ENCODE peak calls at places on chromosome 5, in seven cellular contexts. G, A, D, K, P, F and C are unnamed samples.

GRCh38 chr5:20601678-20602100 is 613.7 kb upstream of the CDH18 start:
- DNase-seq in A (no peak), K (no peak), D (peak), G (no peak), F (no peak), P (peak), C (no peak)

GRCh38 chr5:16600397-16600796 is 16.4 kb downstream of the RETREG1 start:
- DNase-seq in K (no peak), A (peak), G (no peak), D (no peak), F (no peak), P (peak), C (peak)

GRCh38 chr5:168401226-168401625 is 85.0 kb upstream of the RARS1 start:
- DNase-seq in G (no peak), A (no peak), P (no peak), D (no peak), K (no peak), F (no peak), C (no peak)

GRCh38 chr5:113205807-113206206 is 229.0 kb downstream of the TSSK1B start:
- DNase-seq in K (no peak), F (no peak), D (peak), A (no peak), P (no peak), G (peak), C (no peak)

GRCh38 chr5:76801159-76801802 is 17.5 kb upstream of the F2RL1 start:
- DNase-seq in K (no peak), A (no peak), P (peak), G (peak), F (no peak), D (peak), C (no peak)

GRCh38 chr5:122173484-122174191 is 44.3 kb downstream of the ZNF474 start:
- DNase-seq in F (no peak), K (no peak), A (no peak), D (no peak), G (no peak), P (no peak), C (no peak)

GRCh38 chr5:122776143-122776542 is 1.3 kb downstream of the SNX2 start:
- DNase-seq in K (no peak), G (no peak), A (no peak), F (no peak), P (no peak), D (no peak), C (no peak)

GRCh38 chr5:107593009-107593408 is 77.7 kb downstream of the EFNA5 start:
- DNase-seq in G (no peak), P (no peak), A (no peak), D (no peak), F (no peak), K (no peak), C (peak)

GRCh38 chr5:61678966-61679365 is 346.9 kb downstream of the ZSWIM6 start:
- DNase-seq in G (peak), D (peak), K (no peak), P (no peak), F (no peak), A (no peak), C (no peak)

GRCh38 chr5:76678056-76678455 is 37.9 kb upstream of the F2R start:
- DNase-seq in G (no peak), P (no peak), D (no peak), F (no peak), A (no peak), K (no peak), C (no peak)

GRCh38 chr5:53512539-53512938 is 32.1 kb downstream of the FST start:
- DNase-seq in K (no peak), D (no peak), G (no peak), P (no peak), F (no peak), A (no peak), C (no peak)

GRCh38 chr5:38642194-38642987 is 85.9 kb upstream of the LIFR start:
- DNase-seq in G (no peak), P (no peak), D (no peak), A (no peak), F (no peak), K (no peak), C (peak)

GRCh38 chr5:173057062-173057924 is 1.1 kb downstream of the CREBRF start:
- DNase-seq in G (peak), K (peak), P (peak), D (peak), F (peak), A (peak), C (peak)

GRCh38 chr5:154254886-154255285 is 64.4 kb downstream of the GALNT10 start:
- DNase-seq in P (no peak), F (no peak), K (no peak), D (no peak), G (no peak), A (no peak), C (no peak)

GRCh38 chr5:59169101-59169767 is 586.4 kb downstream of the RAB3C start:
- DNase-seq in K (no peak), G (no peak), A (no peak), F (no peak), P (no peak), D (no peak), C (no peak)

GRCh38 chr5:169641253-169641652 is 4.2 kb downstream of the DOCK2 start:
- DNase-seq in G (no peak), F (no peak), P (no peak), D (no peak), A (no peak), K (no peak), C (no peak)

GRCh38 chr5:89728750-89729149 is 680.8 kb downstream of the CETN3 start:
- DNase-seq in K (no peak), G (no peak), A (no peak), F (no peak), P (peak), D (no peak), C (no peak)

GRCh38 chr5:54651482-54652076 is 134.0 kb downstream of the SNX18 start:
- DNase-seq in G (no peak), P (peak), K (no peak), D (no peak), F (no peak), A (peak), C (peak)

GRCh38 chr5:89267764-89268163 is 384.8 kb upstream of the MEF2C start:
- DNase-seq in F (no peak), K (no peak), P (no peak), A (no peak), D (no peak), G (no peak), C (no peak)

GRCh38 chr5:17918373-17919104 is 284.3 kb downstream of the TAF11L14 start:
- DNase-seq in K (no peak), D (peak), G (no peak), A (no peak), P (peak), F (no peak), C (no peak)

GRCh38 chr5:152623951-152624350 is 218.9 kb upstream of the NMUR2 start:
- DNase-seq in D (no peak), A (no peak), G (no peak), P (no peak), F (no peak), K (no peak), C (no peak)

GRCh38 chr5:115343855-115344254 is 47.4 kb upstream of the CCDC112 start:
- DNase-seq in D (peak), G (no peak), A (no peak), K (no peak), P (peak), F (no peak), C (no peak)

GRCh38 chr5:65840071-65840470 is 86.3 kb upstream of the ERBIN start:
- DNase-seq in K (no peak), D (no peak), G (no peak), A (no peak), P (no peak), F (no peak), C (no peak)

GRCh38 chr5:118653926-118654325 is 334.4 kb downstream of the DTWD2 start:
- DNase-seq in A (no peak), D (no peak), K (no peak), G (no peak), P (no peak), F (no peak), C (no peak)

GRCh38 chr5:14908195-14908594 is 36.6 kb upstream of the ANKH start:
- DNase-seq in F (no peak), A (no peak), P (no peak), D (peak), K (no peak), G (no peak), C (no peak)

DNA sequence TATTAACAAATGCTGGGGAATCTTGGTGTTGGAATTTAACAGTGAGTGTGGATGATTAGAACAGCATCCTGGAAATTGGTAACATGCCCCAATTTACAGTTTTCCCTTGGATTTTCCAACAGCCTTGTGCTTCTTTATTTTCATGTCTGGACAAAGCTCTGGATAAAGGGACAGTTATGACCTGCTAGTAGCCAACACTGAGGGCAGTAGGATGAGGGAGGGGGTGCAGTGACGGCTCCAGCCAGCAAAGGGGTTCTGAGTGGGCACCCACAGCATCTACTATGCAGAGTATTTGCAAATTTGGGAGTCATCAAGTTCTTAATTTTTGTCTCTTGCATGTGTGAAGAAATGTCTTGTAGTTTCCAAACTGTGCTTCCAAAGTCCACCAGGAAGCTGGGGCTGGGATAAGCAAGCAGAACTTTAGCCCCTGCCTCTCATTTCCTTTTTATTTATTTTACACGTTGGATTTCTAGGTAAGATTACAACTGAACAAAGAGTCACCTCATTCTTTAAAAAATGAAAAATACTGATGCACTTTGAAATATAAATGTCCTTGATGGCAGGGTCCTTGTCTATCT is 63.0 kb upstream of the SELENOP start:
- DNase-seq in K (no peak), A (no peak), P (no peak), D (no peak), G (no peak), F (no peak), C (no peak)
- H3K27ac ChIP-seq in K (no peak), A (no peak), P (no peak), D (no peak), G (no peak), F (no peak), C (no peak)

DNA sequence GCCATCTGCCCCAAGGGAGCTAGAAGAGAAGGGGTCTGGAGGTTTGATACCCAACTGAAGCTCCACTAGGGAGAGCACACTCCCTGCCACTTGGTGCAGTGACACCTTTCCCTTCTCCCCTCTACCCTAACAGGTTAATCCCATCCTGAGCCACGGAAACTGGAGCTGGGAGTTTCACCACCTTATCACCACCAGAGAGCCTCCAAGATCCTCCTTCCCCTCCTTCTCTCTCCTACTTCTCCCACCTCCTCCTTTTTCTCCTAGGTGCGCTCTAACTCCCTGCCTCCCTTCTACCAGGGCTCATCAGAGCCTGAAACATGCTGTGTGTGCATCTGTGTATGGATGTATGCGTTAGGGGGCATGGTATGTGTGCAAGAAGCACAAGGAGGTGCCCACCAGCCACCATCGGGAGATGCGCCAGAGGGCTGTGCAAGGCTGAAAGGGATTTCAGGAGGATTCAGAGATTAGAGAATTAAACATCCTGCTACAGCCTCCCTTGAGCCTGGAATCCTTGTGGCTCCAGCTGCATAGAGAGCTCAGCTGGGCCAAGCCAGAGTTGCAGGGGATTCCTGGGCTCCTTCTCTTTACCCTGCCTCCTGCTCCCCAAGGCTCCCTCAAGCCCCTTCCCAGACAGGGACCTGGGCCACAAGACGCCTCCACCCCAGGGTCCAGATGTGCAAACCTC is 89.8 kb downstream of the PCDH1 start:
- DNase-seq in G (no peak), A (no peak), K (no peak), F (no peak), D (no peak), P (no peak), C (no peak)
- H3K27ac ChIP-seq in G (no peak), A (no peak), K (no peak), F (no peak), D (no peak), P (no peak), C (no peak)

DNA sequence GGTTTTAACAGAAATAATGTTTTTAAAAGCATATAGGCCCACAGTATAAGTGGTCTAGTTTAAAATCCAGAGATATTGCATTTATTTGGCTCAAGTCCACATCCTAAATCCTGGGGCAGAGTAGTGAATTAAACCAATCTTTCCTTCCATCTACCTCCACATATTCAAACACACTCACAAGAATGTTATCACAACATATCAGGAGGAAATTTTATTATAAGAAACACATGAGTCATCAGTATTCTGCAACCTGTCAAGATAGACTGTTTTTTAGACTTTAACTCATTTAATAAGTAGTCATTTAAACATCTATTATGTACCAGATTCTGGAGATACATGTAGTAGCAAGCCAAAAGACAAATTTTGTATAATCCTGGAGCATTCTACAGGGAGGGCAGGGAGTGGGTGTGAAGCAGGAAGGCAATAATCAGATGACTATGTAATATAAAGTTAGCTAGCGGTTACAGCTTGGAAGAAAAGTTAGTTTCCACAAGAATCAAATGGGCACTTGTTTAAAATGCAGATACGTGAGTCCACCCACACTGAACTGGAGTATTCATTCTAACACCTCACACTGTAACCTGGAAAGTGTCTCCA is 187.3 kb upstream of the PIK3R1 start:
- DNase-seq in D (no peak), G (no peak), K (no peak), P (no peak), F (no peak), A (no peak), C (no peak)
- H3K27ac ChIP-seq in D (no peak), G (no peak), K (no peak), P (no peak), F (no peak), A (no peak), C (peak)

GRCh38 chr5:139743804-139744203 is 51.8 kb upstream of the PSD2 start:
- DNase-seq in K (no peak), A (no peak), G (no peak), D (no peak), F (no peak), P (no peak), C (no peak)
- H3K27ac ChIP-seq in K (no peak), A (no peak), G (no peak), D (no peak), F (no peak), P (no peak), C (no peak)

GRCh38 chr5:80747922-80748321 is 93.1 kb upstream of the DHFR start:
- DNase-seq in A (no peak), G (no peak), F (no peak), K (no peak), P (no peak), D (no peak), C (no peak)
- H3K27ac ChIP-seq in A (no peak), G (no peak), F (no peak), K (no peak), P (no peak), D (no peak), C (no peak)

DNA sequence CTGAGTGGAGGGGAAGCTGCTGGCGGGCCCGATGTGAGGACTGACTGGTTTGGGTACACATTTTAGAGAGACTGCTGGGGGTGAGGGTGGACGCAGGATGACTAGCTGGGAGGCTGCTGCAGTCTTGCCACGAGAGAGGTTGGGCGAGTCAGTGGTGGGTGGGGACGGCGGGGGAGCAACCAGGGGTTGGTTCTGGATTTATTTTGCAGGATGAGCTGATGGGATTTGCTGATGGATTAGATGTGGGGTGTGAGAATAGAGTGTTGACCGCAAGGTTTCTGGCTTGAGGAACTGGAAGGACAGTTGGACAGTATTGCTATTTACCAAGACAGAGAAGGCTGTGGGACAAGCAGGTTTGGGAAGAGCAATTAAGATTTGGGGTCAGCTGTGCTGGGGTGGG is 5.8 kb upstream of the NDST1 start:
- DNase-seq in D (no peak), P (no peak), K (no peak), F (no peak), A (no peak), G (no peak), C (no peak)
- H3K27ac ChIP-seq in D (peak), P (no peak), K (no peak), F (no peak), A (peak), G (no peak), C (peak)

GRCh38 chr5:81783401-81783800 is 32.5 kb upstream of the SSBP2 start:
- DNase-seq in K (no peak), D (no peak), A (no peak), F (no peak), P (no peak), G (no peak), C (no peak)

GRCh38 chr5:81779125-81779934 is 28.4 kb upstream of the SSBP2 start:
- DNase-seq in P (no peak), D (no peak), K (no peak), A (peak), F (no peak), G (no peak), C (peak)

GRCh38 chr5:81779935-81780266 is 29.0 kb upstream of the SSBP2 start:
- DNase-seq in P (no peak), F (no peak), G (no peak), A (no peak), D (no peak), K (no peak), C (no peak)

GRCh38 chr5:81785311-81785710 is 34.4 kb upstream of the SSBP2 start:
- DNase-seq in G (no peak), D (no peak), K (no peak), P (no peak), A (no peak), F (no peak), C (no peak)

GRCh38 chr5:81782811-81783210 is 31.9 kb upstream of the SSBP2 start:
- DNase-seq in K (no peak), P (no peak), D (no peak), G (no peak), F (no peak), A (no peak), C (no peak)
- H3K27ac ChIP-seq in K (no peak), P (no peak), D (no peak), G (no peak), F (no peak), A (no peak), C (no peak)